ENCODE peak calls at places on chromosomes 11 and 22, in seven cellular contexts. Y, E, U, H, B, T and P are unnamed samples.

GRCh38 chr11:17601206-17602075 is 54.4 kb downstream of the OTOG start:
- DNase-seq in H (peak; percentile 71), Y (no peak), U (no peak), T (no peak), E (peak; percentile 46), B (peak; percentile 10), P (no peak)

GRCh38 chr22:46534177-46534776 is 3.1 kb downstream of the CELSR1 start:
- DNase-seq in B (no peak), T (no peak), E (no peak), U (no peak), Y (no peak), H (no peak), P (no peak)

GRCh38 chr11:123197711-123198110 is 2.7 kb upstream of the CLMP start:
- DNase-seq in E (no peak), T (no peak), U (no peak), H (no peak), B (no peak), Y (no peak), P (no peak)

GRCh38 chr11:32597914-32598313 is 14.3 kb downstream of the EIF3M start:
- DNase-seq in Y (no peak), T (no peak), H (no peak), U (no peak), B (no peak), E (peak; percentile 57), P (no peak)

GRCh38 chr22:20106205-20106848 is 9.6 kb upstream of the RANBP1 start:
- DNase-seq in E (no peak), Y (no peak), U (peak; percentile 25), T (no peak), B (no peak), H (no peak), P (peak; percentile 5)

GRCh38 chr11:22780914-22781593 is 48.5 kb downstream of the SVIP start:
- DNase-seq in U (no peak), B (no peak), T (no peak), H (no peak), E (peak; percentile 45), Y (no peak), P (no peak)

GRCh38 chr11:114197799-114198500 is 98.2 kb upstream of the NNMT start:
- DNase-seq in E (no peak), H (no peak), T (peak; percentile 78), U (peak; percentile 78), B (no peak), Y (peak; percentile 71), P (peak; percentile 83)

GRCh38 chr11:134277176-134278001 is 1.2 kb downstream of the GLB1L3 start:
- DNase-seq in Y (no peak), T (no peak), U (no peak), B (no peak), E (peak; percentile 50), H (peak; percentile 78), P (no peak)

GRCh38 chr22:45506961-45507360 is 4.3 kb downstream of the FBLN1 start:
- DNase-seq in E (no peak), B (no peak), T (no peak), U (peak; percentile 46), H (peak; percentile 32), Y (no peak), P (peak; percentile 64)

GRCh38 chr22:45503816-45504702 is 1.4 kb downstream of the FBLN1 start:
- DNase-seq in E (peak; percentile 97), T (no peak), B (no peak), H (peak; percentile 87), U (peak; percentile 44), Y (no peak), P (no peak)

GRCh38 chr22:45505991-45506743 is 3.5 kb downstream of the FBLN1 start:
- DNase-seq in U (peak; percentile 41), T (no peak), H (peak; percentile 49), B (no peak), E (no peak), Y (no peak), P (peak; percentile 54)

GRCh38 chr22:45503071-45503815 is 560 bp downstream of the FBLN1 start:
- DNase-seq in T (no peak), B (no peak), Y (no peak), H (peak; percentile 81), U (peak; percentile 43), E (peak; percentile 76), P (peak; percentile 59)

DNA sequence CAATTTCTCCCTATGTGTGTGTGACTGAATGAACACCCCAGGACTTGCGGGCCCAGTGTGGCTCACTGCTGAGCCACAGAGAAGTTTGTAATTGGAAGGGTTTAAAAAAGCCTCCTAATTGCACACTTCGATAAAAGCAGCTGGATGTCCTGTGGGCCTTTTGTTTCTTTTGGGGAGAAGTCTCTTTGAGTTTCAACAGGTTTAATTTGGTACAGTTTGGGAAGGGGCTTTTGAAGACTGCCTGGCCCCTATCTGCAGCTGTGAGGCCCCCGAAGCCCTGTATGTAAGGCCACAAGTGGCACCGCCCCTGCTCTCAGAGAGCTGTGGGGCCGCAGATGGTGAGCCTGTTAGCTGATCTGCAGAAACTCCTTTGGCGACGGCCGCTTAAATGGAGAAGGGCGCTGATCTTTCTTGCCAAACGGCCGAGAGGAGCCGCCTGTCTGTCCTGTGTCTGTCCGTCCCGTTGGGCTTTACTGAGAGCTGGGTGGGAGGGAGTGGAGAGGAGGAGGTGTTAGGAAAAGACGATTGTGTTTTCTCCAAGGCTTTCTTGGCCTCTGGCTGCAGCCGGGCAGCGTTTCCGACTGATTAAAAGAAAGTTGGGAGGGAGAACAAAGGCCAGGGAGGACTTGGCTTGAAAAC is 2.1 kb downstream of the FBLN1 start:
- DNase-seq in E (peak; percentile 95), B (no peak), Y (peak; percentile 57), T (no peak), H (peak; percentile 77), U (peak; percentile 65), P (peak; percentile 67)
- H3K4me3 ChIP-seq in E (peak overlapping the region; percentile 58), B (peak overlapping the region; percentile 9), Y (peak overlapping the region; percentile 60), T (peak overlapping the region; percentile 55), H (peak overlapping the region; percentile 96), U (no peak overlapping the region), P (peak overlapping the region; percentile 49)

DNA sequence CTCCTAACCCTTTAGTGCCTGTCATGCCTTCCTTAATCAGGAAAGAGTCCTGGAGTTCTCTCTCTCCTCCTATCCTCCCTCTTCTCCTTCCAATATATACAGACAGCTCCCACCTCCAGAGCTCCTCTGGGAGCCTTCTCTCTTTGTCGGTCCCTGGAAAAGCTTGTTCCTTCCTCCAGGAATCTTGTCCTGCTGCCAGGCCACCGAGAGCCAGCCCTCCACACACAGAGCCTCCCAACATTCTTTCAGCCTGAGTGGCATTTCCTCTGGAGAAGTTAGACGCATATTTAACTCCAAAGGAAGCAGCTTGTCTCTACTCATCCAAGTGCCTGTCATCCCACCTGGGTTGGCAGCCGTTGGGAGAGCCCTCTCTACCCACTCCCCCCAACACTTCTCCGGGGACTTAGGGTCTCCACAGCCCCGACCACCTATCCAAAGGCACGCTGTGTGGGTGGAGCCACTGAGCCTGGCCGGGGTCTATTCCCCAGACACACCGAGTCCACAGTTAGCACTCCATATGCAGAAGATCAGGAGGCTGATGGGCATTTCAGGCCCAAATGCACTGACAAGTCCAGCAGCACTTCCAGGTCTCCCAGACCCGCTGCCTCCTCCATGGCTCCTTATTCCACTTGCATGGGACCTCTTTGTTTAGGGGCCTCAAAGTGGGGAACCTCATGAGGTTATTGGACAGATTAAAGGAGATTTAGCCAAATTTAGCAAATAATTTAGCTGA is 31.1 kb downstream of the DKK3 start:
- DNase-seq in E (no peak), Y (peak; percentile 67), U (peak; percentile 87), H (peak; percentile 76), T (peak; percentile 82), B (no peak), P (peak; percentile 91)
- H3K27ac ChIP-seq in E (no peak overlapping the region), Y (no peak overlapping the region), U (peak overlapping the region; percentile 83), H (no peak overlapping the region), T (peak overlapping the region; percentile 95), B (no peak overlapping the region), P (peak overlapping the region; percentile 91)

GRCh38 chr11:1828542-1828941 is 6.2 kb upstream of the SYT8 start:
- DNase-seq in U (no peak), T (no peak), B (no peak), E (no peak), H (no peak), Y (no peak), P (no peak)

GRCh38 chr11:1830119-1830499 is 4.7 kb upstream of the SYT8 start:
- DNase-seq in T (no peak), E (no peak), B (peak; percentile 33), H (no peak), Y (no peak), U (peak; percentile 63), P (peak; percentile 9)

GRCh38 chr11:1830500-1831223 is 4.1 kb upstream of the SYT8 start:
- DNase-seq in Y (no peak), E (no peak), U (peak; percentile 59), H (peak; percentile 45), B (peak; percentile 90), T (peak; percentile 14), P (no peak)

GRCh38 chr11:1827931-1828330 is 6.9 kb upstream of the SYT8 start:
- DNase-seq in T (no peak), H (no peak), E (no peak), U (peak; percentile 47), Y (no peak), B (no peak), P (no peak)

DNA sequence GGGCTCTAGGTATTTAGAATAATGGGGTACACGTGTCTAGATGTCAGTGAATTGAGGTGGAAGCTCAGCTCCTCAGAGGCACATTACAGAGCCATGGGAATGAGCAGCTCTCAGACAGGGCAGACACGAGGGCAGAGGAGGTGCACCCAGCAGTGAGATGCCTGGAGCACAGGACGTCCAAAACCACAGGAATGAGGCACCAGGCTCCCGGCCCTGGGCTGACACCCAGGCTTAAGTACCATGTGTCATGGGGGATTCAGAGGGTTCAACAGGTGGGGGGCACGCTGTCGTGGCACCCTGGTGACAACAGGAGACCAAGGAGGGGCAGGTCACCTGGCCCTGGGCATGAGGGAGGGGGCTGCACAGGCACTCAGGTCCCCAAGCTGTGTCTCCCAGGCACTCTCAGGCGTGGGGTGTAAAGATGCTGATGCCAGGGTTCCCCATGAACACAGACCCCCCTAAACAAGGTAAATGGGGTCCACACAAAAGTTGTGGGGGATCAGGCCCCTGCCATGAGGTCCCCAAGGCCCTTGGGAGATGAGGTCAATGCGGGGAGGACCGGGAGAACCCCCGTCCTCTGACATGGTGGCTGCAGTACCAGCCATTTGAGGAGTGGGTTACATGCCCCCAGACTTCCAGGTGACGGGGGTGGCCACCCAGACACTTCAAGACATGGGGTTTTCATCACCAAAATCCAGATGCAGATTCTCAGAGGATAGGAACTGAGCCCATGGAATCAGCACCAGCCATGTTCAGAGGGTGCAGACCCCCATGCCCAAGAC is 5.6 kb upstream of the SYT8 start:
- DNase-seq in E (no peak), B (no peak), Y (no peak), H (no peak), T (no peak), U (peak; percentile 77), P (no peak)
- H3K4me1 ChIP-seq in E (peaks cover 18% of the 10 kb centered on the region), B (peaks cover 29% of the 10 kb centered on the region), Y (no peaks in the 10 kb centered on the region), H (no peaks in the 10 kb centered on the region), T (peaks cover 22% of the 10 kb centered on the region), U (no peaks in the 10 kb centered on the region), P (peaks cover 2% of the 10 kb centered on the region)

GRCh38 chr11:72244317-72245231 is 598 bp upstream of the PHOX2A start:
- DNase-seq in E (peak; percentile 72), H (peak; percentile 86), T (no peak), U (no peak), B (no peak), Y (peak; percentile 21), P (no peak)

GRCh38 chr11:72245232-72245816 is 1.3 kb upstream of the PHOX2A start:
- DNase-seq in E (no peak), T (no peak), U (no peak), H (peak; percentile 52), B (no peak), Y (no peak), P (no peak)

GRCh38 chr11:72242141-72242540 is 1.8 kb downstream of the PHOX2A start:
- DNase-seq in E (no peak), Y (no peak), U (no peak), H (no peak), B (no peak), T (no peak), P (no peak)

GRCh38 chr11:72243173-72243566 is 806 bp downstream of the PHOX2A start:
- DNase-seq in E (no peak), U (no peak), Y (no peak), T (no peak), H (no peak), B (no peak), P (no peak)

GRCh38 chr11:72243567-72244316 is at the start of gene PHOX2A:
- DNase-seq in B (no peak), U (no peak), E (peak; percentile 69), Y (peak; percentile 19), T (no peak), H (peak; percentile 81), P (no peak)
- H3K4me3 ChIP-seq in B (no peak within 1 kb of the TSS), U (no peak within 1 kb of the TSS), E (peak within 1 kb of the TSS; percentile 69), Y (no peak within 1 kb of the TSS), T (peak within 1 kb of the TSS; percentile 3), H (peak within 1 kb of the TSS; percentile 72), P (peak within 1 kb of the TSS; percentile 33)